ENCODE peak calls at places on chromosomes 6 and 20, in six cellular contexts. C is activated gamma-delta T cell treated with anti-CD3 and anti-CD28 coated beads, Interleukin-2, amount 50 U/mL, for 16 hours; R is colonic mucosa; G is H9; E is heart right ventricle; D is T-helper 1 cell. S is an unnamed sample.

GRCh38 chr6:136658711-136659110 is 108.5 kb upstream of the MAP7 start:
- DNase-seq in D (no peak), R (no peak), C (no peak), E (no peak), G (no peak), S (no peak)

GRCh38 chr6:15426395-15426794 is 180.5 kb downstream of the JARID2 start:
- DNase-seq in E (no peak), G (no peak), C (no peak), D (no peak), R (no peak), S (no peak)

GRCh38 chr6:85632164-85632942 is 10.3 kb downstream of the SYNCRIP start:
- DNase-seq in C (no peak), D (no peak), E (no peak), R (no peak), G (no peak), S (no peak)

GRCh38 chr20:32433311-32434021 is 75.3 kb downstream of the ASXL1 start:
- DNase-seq in C (no peak), G (no peak), R (no peak), D (no peak), E (peak; percentile 54), S (no peak)

GRCh38 chr6:100880149-100880900 is 804 bp downstream of the ASCC3 start:
- DNase-seq in G (no peak), E (no peak), C (no peak), D (no peak), R (peak; percentile 46), S (peak; percentile 56)

GRCh38 chr20:12113468-12114371 is 196.0 kb downstream of the BTBD3 start:
- DNase-seq in C (no peak), E (peak; percentile 62), G (no peak), R (peak; percentile 25), D (no peak), S (peak; percentile 85)

GRCh38 chr6:160986831-160987230 is 4.7 kb upstream of the MAP3K4 start:
- DNase-seq in C (no peak), G (no peak), E (no peak), D (no peak), R (no peak), S (no peak)

GRCh38 chr6:60754879-60755278 is 1531.1 kb downstream of the KHDRBS2 start:
- DNase-seq in G (no peak), D (no peak), E (no peak), R (no peak), C (no peak), S (no peak)

GRCh38 chr20:51451484-51451883 is 91.0 kb downstream of the NFATC2 start:
- DNase-seq in D (no peak), C (no peak), E (no peak), R (no peak), G (no peak), S (no peak)

GRCh38 chr6:135871296-135871695 is 19.8 kb downstream of the PDE7B start:
- DNase-seq in R (no peak), E (no peak), C (no peak), D (no peak), G (no peak), S (peak; percentile 67)

GRCh38 chr6:38634518-38634917 is 5.2 kb downstream of the BTBD9 start:
- DNase-seq in E (no peak), C (no peak), R (no peak), G (no peak), D (no peak), S (no peak)

GRCh38 chr6:132190097-132190814 is 211.0 kb downstream of the MOXD1 start:
- DNase-seq in G (no peak), E (no peak), R (no peak), D (no peak), C (no peak), S (peak; percentile 54)

GRCh38 chr6:148457137-148457842 is 114.7 kb downstream of the SASH1 start:
- DNase-seq in G (no peak), D (no peak), E (no peak), R (no peak), C (no peak), S (peak; percentile 22)

GRCh38 chr20:1451092-1451491 is 15.6 kb downstream of the NSFL1C start:
- DNase-seq in G (no peak), R (no peak), E (no peak), D (no peak), C (no peak), S (no peak)

GRCh38 chr20:51220293-51220706 is 197.4 kb upstream of the KCNG1 start:
- DNase-seq in D (peak; percentile 37), G (peak; percentile 76), C (peak; percentile 35), E (no peak), R (peak; percentile 45), S (no peak)

GRCh38 chr20:52251137-52251700 is 59.6 kb upstream of the ZFP64 start:
- DNase-seq in E (no peak), C (no peak), D (no peak), R (no peak), G (no peak), S (no peak)

GRCh38 chr6:127570739-127571389 is 6.1 kb upstream of the C6orf58 start:
- DNase-seq in D (no peak), E (no peak), R (no peak), C (no peak), G (no peak), S (peak; percentile 15)

GRCh38 chr6:166672146-166672545 is 45.1 kb upstream of the RPS6KA2 start:
- DNase-seq in G (no peak), E (no peak), R (no peak), D (no peak), C (no peak), S (no peak)

GRCh38 chr20:49285813-49286494 is 8.1 kb upstream of the ZNFX1 start:
- DNase-seq in C (no peak), D (no peak), R (no peak), E (no peak), G (no peak), S (no peak)

GRCh38 chr6:152398316-152398715 is 238.8 kb downstream of the SYNE1 start:
- DNase-seq in R (no peak), G (no peak), E (no peak), C (no peak), D (no peak), S (no peak)

GRCh38 chr6:1113921-1114320 is 198.0 kb upstream of the FOXQ1 start:
- DNase-seq in D (no peak), E (no peak), G (no peak), R (no peak), C (no peak), S (peak; percentile 58)

GRCh38 chr6:155108070-155108815 is 113.1 kb downstream of the TIAM2 start:
- DNase-seq in G (no peak), E (no peak), R (no peak), D (no peak), C (no peak), S (no peak)

GRCh38 chr20:21514553-21515251 is 838 bp upstream of the NKX2-2 start:
- DNase-seq in E (no peak), G (peak; percentile 93), R (no peak), D (no peak), C (no peak), S (no peak)

GRCh38 chr20:63471719-63472158 is 716 bp downstream of the KCNQ2 start:
- DNase-seq in E (no peak), R (no peak), G (no peak), C (no peak), D (no peak), S (no peak)

GRCh38 chr20:51525241-51526104 is 17.0 kb downstream of the NFATC2 start:
- DNase-seq in G (no peak), D (peak; percentile 42), C (peak; percentile 48), E (peak; percentile 40), R (peak; percentile 30), S (no peak)

GRCh38 chr6:90222724-90223198 is 73.9 kb downstream of the BACH2 start:
- DNase-seq in G (no peak), R (no peak), C (no peak), E (no peak), D (no peak), S (peak; percentile 67)

GRCh38 chr6:21587925-21588811 is 5.4 kb upstream of the SOX4 start:
- DNase-seq in G (peak; percentile 60), E (peak; percentile 61), C (peak; percentile 9), D (no peak), R (peak; percentile 72), S (no peak)

GRCh38 chr6:166636191-166636938 is 9.3 kb upstream of the RPS6KA2 start:
- DNase-seq in R (no peak), C (no peak), G (no peak), E (no peak), D (no peak), S (no peak)

GRCh38 chr6:57130784-57131183 is 40.8 kb downstream of the ZNF451 start:
- DNase-seq in E (no peak), D (no peak), C (no peak), R (no peak), G (no peak), S (no peak)

GRCh38 chr20:62496525-62497218 is 20.9 kb upstream of the GATA5 start:
- DNase-seq in R (no peak), G (peak; percentile 81), D (no peak), C (no peak), E (no peak), S (no peak)

GRCh38 chr6:85677243-85677956 is 34.7 kb upstream of the SYNCRIP start:
- DNase-seq in G (no peak), R (no peak), D (no peak), C (no peak), E (no peak), S (peak; percentile 49)

GRCh38 chr20:61588356-61589054 is 336.4 kb downstream of the CDH4 start:
- DNase-seq in D (no peak), G (no peak), E (no peak), C (no peak), R (no peak), S (peak; percentile 64)

GRCh38 chr20:49890651-49891361 is 24.5 kb downstream of the SPATA2 start:
- DNase-seq in G (peak; percentile 55), R (no peak), E (no peak), C (no peak), D (no peak), S (no peak)

GRCh38 chr6:96520039-96520850 is 1.4 kb upstream of the UFL1 start:
- DNase-seq in C (no peak), R (peak; percentile 59), E (no peak), G (peak; percentile 58), D (no peak), S (peak; percentile 73)

GRCh38 chr6:7136859-7137334 is 29.1 kb downstream of the RREB1 start:
- DNase-seq in G (no peak), R (no peak), E (no peak), C (no peak), D (no peak), S (no peak)

GRCh38 chr6:167655174-167655821 is 171.4 kb upstream of the AFDN start:
- DNase-seq in E (no peak), R (no peak), D (no peak), G (no peak), C (no peak), S (no peak)

GRCh38 chr20:44050925-44051660 is 135.9 kb downstream of the JPH2 start:
- DNase-seq in G (peak; percentile 19), R (no peak), C (no peak), D (no peak), E (no peak), S (no peak)

GRCh38 chr6:64249129-64249528 is 613.5 kb downstream of the PHF3 start:
- DNase-seq in G (no peak), E (no peak), C (no peak), R (no peak), D (no peak), S (no peak)

GRCh38 chr6:163459007-163459406 is 44.5 kb downstream of the QKI start:
- DNase-seq in R (no peak), G (no peak), C (no peak), E (no peak), D (no peak), S (no peak)

S was measured in renal cortical epithelial cell.